ENCODE peak calls at places on chromosomes 11 and 22, in nine cellular contexts. U is dorsolateral prefrontal cortex, S is adrenal gland, F is choroid plexus epithelial cell, G is fibroblast of the aortic adventitia, I is MM.1S, J is GM12865, Q is IMR-90, P is stomach. L is an unnamed sample.

GRCh38 chr22:50587407-50587806 is 4.8 kb upstream of the CHKB start:
- DNase-seq in U (no peak), S (no peak), F (no peak), G (no peak), I (no peak), J (no peak), Q (no peak), P (no peak), L (no peak)

GRCh38 chr11:77250881-77251640 is 50.4 kb downstream of the GDPD4 start:
- DNase-seq in U (no peak), S (no peak), F (peak), G (peak), I (no peak), J (no peak), Q (peak), P (no peak), L (no peak)

GRCh38 chr11:131109256-131109655 is 193.0 kb upstream of the SNX19 start:
- DNase-seq in U (no peak), S (no peak), F (no peak), G (no peak), I (no peak), J (no peak), Q (peak), P (no peak), L (peak)

GRCh38 chr11:72306186-72306585 is 62.2 kb upstream of the PHOX2A start:
- DNase-seq in U (no peak), S (no peak), F (peak), G (peak), I (no peak), J (no peak), Q (peak), P (no peak), L (no peak)

GRCh38 chr11:68313574-68314202 is 1.3 kb downstream of the LRP5 start:
- DNase-seq in U (no peak), S (no peak), F (peak), G (peak), I (no peak), J (no peak), Q (peak), P (no peak), L (no peak)

GRCh38 chr11:2776351-2777061 is 76.7 kb upstream of the KCNQ1OT1 start:
- DNase-seq in U (peak), S (peak), F (no peak), G (no peak), I (no peak), J (no peak), Q (no peak), P (peak), L (no peak)

GRCh38 chr22:40603088-40603605 is 33.4 kb downstream of the MRTFA start:
- DNase-seq in U (no peak), S (peak), F (peak), G (peak), I (no peak), J (no peak), Q (peak), P (no peak), L (no peak)

GRCh38 chr11:114259551-114259983 is 36.6 kb upstream of the NNMT start:
- DNase-seq in U (no peak), S (no peak), F (no peak), G (no peak), I (no peak), J (no peak), Q (no peak), P (no peak), L (no peak)

GRCh38 chr22:39959640-39960447 is at the start of gene TMA7B:
- DNase-seq in U (peak), S (peak), F (peak), G (peak), I (no peak), J (no peak), Q (peak), P (peak), L (no peak)

GRCh38 chr11:2816941-2817421 is 68.6 kb downstream of the CDKN1C start:
- DNase-seq in U (no peak), S (no peak), F (peak), G (peak), I (no peak), J (no peak), Q (peak), P (no peak), L (peak)

GRCh38 chr11:18463439-18463838 is 7.8 kb downstream of the LDHAL6A start:
- DNase-seq in U (no peak), S (no peak), F (no peak), G (no peak), I (peak), J (peak), Q (no peak), P (no peak), L (no peak)

GRCh38 chr22:28594784-28595324 is 84.8 kb downstream of the TTC28 start:
- DNase-seq in U (no peak), S (no peak), F (peak), G (peak), I (peak), J (peak), Q (peak), P (no peak), L (peak)

GRCh38 chr11:27468209-27468608 is 4.4 kb downstream of the LGR4 start:
- DNase-seq in U (no peak), S (no peak), F (peak), G (peak), I (no peak), J (no peak), Q (peak), P (no peak), L (peak)

GRCh38 chr11:129610125-129610524 is 205.5 kb upstream of the TMEM45B start:
- DNase-seq in U (no peak), S (no peak), F (no peak), G (no peak), I (no peak), J (no peak), Q (no peak), P (no peak), L (no peak)

GRCh38 chr22:46578824-46579561 is 41.2 kb upstream of the GRAMD4 start:
- DNase-seq in U (no peak), S (peak), F (peak), G (peak), I (no peak), J (no peak), Q (peak), P (peak), L (no peak)

GRCh38 chr11:44036811-44037657 is 10.7 kb upstream of the ACCSL start:
- DNase-seq in U (peak), S (peak), F (peak), G (peak), I (peak), J (peak), Q (peak), P (peak), L (peak)

GRCh38 chr22:19479358-19480172 is at the start of gene CDC45:
- DNase-seq in U (peak), S (peak), F (peak), G (peak), I (peak), J (peak), Q (peak), P (peak), L (peak)

GRCh38 chr11:3046190-3046589 is 11.0 kb downstream of the CARS1 start:
- DNase-seq in U (no peak), S (no peak), F (no peak), G (no peak), I (no peak), J (no peak), Q (no peak), P (no peak), L (no peak)

GRCh38 chr11:111351374-111352081 is 27.5 kb downstream of the POU2AF1 start:
- DNase-seq in U (no peak), S (no peak), F (no peak), G (peak), I (no peak), J (peak), Q (no peak), P (no peak), L (no peak)

GRCh38 chr11:112163875-112164521 is at the start of gene IL18:
- DNase-seq in U (no peak), S (peak), F (peak), G (no peak), I (no peak), J (no peak), Q (no peak), P (peak), L (no peak)

GRCh38 chr11:590997-591396 is 14.7 kb downstream of the PHRF1 start:
- DNase-seq in U (no peak), S (no peak), F (no peak), G (no peak), I (no peak), J (no peak), Q (no peak), P (no peak), L (no peak)

GRCh38 chr11:114571712-114572111 is 12.0 kb upstream of the NXPE1 start:
- DNase-seq in U (no peak), S (no peak), F (no peak), G (no peak), I (no peak), J (peak), Q (no peak), P (no peak), L (no peak)

GRCh38 chr22:19737846-19738663 is 14.7 kb downstream of the GP1BB start:
- DNase-seq in U (no peak), S (no peak), F (no peak), G (no peak), I (no peak), J (no peak), Q (no peak), P (no peak), L (no peak)

GRCh38 chr11:113045146-113045545 is 83.9 kb downstream of the NCAM1 start:
- DNase-seq in U (no peak), S (peak), F (no peak), G (no peak), I (no peak), J (no peak), Q (no peak), P (no peak), L (no peak)

GRCh38 chr11:72771507-72771906 is 19.3 kb upstream of the ARAP1 start:
- DNase-seq in U (no peak), S (peak), F (peak), G (peak), I (no peak), J (no peak), Q (peak), P (no peak), L (no peak)

GRCh38 chr11:124841186-124841585 is 24.0 kb upstream of the ROBO3 start:
- DNase-seq in U (no peak), S (no peak), F (no peak), G (peak), I (no peak), J (no peak), Q (no peak), P (no peak), L (no peak)

GRCh38 chr22:17381237-17381913 is 12.1 kb downstream of the CECR2 start:
- DNase-seq in U (no peak), S (no peak), F (no peak), G (no peak), I (no peak), J (no peak), Q (no peak), P (no peak), L (no peak)

GRCh38 chr11:120130991-120131760 is 6.7 kb downstream of the TRIM29 start:
- DNase-seq in U (peak), S (peak), F (no peak), G (no peak), I (no peak), J (no peak), Q (no peak), P (no peak), L (no peak)

GRCh38 chr22:47190276-47190956 is 428.0 kb downstream of the TBC1D22A start:
- DNase-seq in U (peak), S (no peak), F (no peak), G (no peak), I (no peak), J (no peak), Q (no peak), P (peak), L (no peak)

GRCh38 chr11:33733978-33734377 is 2.2 kb downstream of the CD59 start:
- DNase-seq in U (no peak), S (no peak), F (no peak), G (no peak), I (no peak), J (no peak), Q (no peak), P (no peak), L (no peak)

GRCh38 chr11:46826310-46827044 is 19.6 kb downstream of the CKAP5 start:
- DNase-seq in U (peak), S (peak), F (peak), G (peak), I (peak), J (peak), Q (peak), P (peak), L (no peak)

GRCh38 chr11:65558002-65558784 is at the start of gene LTBP3:
- DNase-seq in U (peak), S (peak), F (peak), G (peak), I (peak), J (no peak), Q (peak), P (peak), L (no peak)

GRCh38 chr11:113242767-113243397 is 71.5 kb upstream of the TTC12 start:
- DNase-seq in U (no peak), S (no peak), F (peak), G (peak), I (no peak), J (peak), Q (peak), P (no peak), L (no peak)

GRCh38 chr11:115717215-115717584 is 213.0 kb upstream of the CADM1 start:
- DNase-seq in U (no peak), S (no peak), F (no peak), G (no peak), I (no peak), J (no peak), Q (peak), P (no peak), L (no peak)

GRCh38 chr11:43580735-43581369 is 99.7 kb upstream of the HSD17B12 start:
- DNase-seq in U (no peak), S (no peak), F (no peak), G (no peak), I (no peak), J (no peak), Q (peak), P (no peak), L (no peak)

GRCh38 chr22:37501176-37501609 is 15.0 kb upstream of the MFNG start:
- DNase-seq in U (no peak), S (peak), F (peak), G (no peak), I (no peak), J (no peak), Q (no peak), P (no peak), L (no peak)
- H3K4me3 ChIP-seq in U (no peak), S (no peak), F (no peak), G (no peak), I (no peak), J (no peak), Q (no peak), P (no peak), L (no peak)

GRCh38 chr11:102592634-102593581 is 32.2 kb downstream of the MMP20 start:
- DNase-seq in U (no peak), S (no peak), F (peak), G (peak), I (peak), J (peak), Q (peak), P (no peak), L (no peak)
- TF ChIP-seq CTCF in U (peak), S (peak), F (peak), G (peak), I (peak), J (peak), Q (peak), P (peak), L (peak)

DNA sequence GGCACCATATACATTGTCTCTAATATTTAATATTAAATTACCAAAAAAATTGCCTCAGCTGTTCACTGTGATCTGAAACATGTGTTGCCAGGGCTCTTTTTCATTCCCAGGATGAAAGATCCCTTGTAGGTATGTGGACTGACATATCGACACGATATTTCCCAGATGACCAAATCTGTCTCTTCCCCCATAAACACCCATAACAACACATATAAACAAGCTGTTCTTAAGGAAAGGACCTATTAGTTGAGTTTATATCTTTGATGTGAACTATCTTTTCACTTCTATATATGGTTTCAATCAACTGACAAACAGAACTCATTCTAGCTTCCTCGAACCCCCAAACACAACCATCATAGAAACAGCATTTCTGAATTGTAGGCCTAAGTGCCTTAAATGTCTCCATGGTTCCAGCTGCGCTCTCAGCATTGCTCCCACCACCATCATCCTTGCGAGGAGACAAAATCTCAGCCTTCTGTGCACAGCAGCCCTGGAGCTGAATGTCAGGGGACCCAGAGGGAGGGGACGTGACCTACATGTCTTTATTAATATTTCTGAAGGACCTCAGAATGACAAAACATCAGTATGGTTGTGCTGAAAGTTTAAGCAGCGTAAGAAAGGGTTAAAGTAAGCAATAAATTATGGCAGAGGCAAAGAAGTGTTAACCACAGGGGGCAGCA is 67.0 kb downstream of the ETS1 start:
- DNase-seq in U (no peak), S (no peak), F (no peak), G (no peak), I (no peak), J (no peak), Q (no peak), P (no peak), L (no peak)
- H3K4me3 ChIP-seq in U (peak), S (no peak), F (peak), G (peak), I (peak), J (peak), Q (peak), P (peak), L (peak)

GRCh38 chr11:132125855-132126841 is 755.7 kb downstream of the NTM start:
- DNase-seq in U (peak), S (peak), F (peak), G (peak), I (peak), J (peak), Q (peak), P (no peak), L (no peak)

GRCh38 chr11:132131962-132132361 is 761.5 kb downstream of the NTM start:
- DNase-seq in U (no peak), S (no peak), F (no peak), G (no peak), I (no peak), J (no peak), Q (no peak), P (no peak), L (no peak)

GRCh38 chr11:132134322-132134721 is 763.9 kb downstream of the NTM start:
- DNase-seq in U (no peak), S (no peak), F (no peak), G (no peak), I (no peak), J (no peak), Q (peak), P (no peak), L (no peak)

GRCh38 chr11:132126973-132127900 is 756.8 kb downstream of the NTM start:
- DNase-seq in U (peak), S (peak), F (peak), G (peak), I (peak), J (peak), Q (peak), P (no peak), L (peak)

GRCh38 chr11:132131051-132131450 is 760.6 kb downstream of the NTM start:
- DNase-seq in U (no peak), S (no peak), F (no peak), G (no peak), I (no peak), J (no peak), Q (no peak), P (no peak), L (no peak)
- TF ChIP-seq CTCF in U (no peak), S (no peak), F (no peak), G (no peak), I (no peak), J (no peak), Q (no peak), P (no peak), L (no peak)

GRCh38 chr11:123181075-123181474 is 14.0 kb downstream of the CLMP start:
- DNase-seq in U (no peak), S (no peak), F (peak), G (no peak), I (no peak), J (no peak), Q (no peak), P (no peak), L (no peak)

GRCh38 chr11:123183391-123184099 is 11.5 kb downstream of the CLMP start:
- DNase-seq in U (no peak), S (no peak), F (peak), G (peak), I (no peak), J (peak), Q (no peak), P (no peak), L (no peak)

GRCh38 chr11:123180574-123180973 is 14.5 kb downstream of the CLMP start:
- DNase-seq in U (no peak), S (no peak), F (no peak), G (no peak), I (no peak), J (no peak), Q (no peak), P (no peak), L (no peak)

GRCh38 chr11:123180166-123180565 is 14.9 kb downstream of the CLMP start:
- DNase-seq in U (no peak), S (no peak), F (peak), G (peak), I (no peak), J (no peak), Q (peak), P (no peak), L (no peak)

GRCh38 chr11:123182101-123182500 is 12.9 kb downstream of the CLMP start:
- DNase-seq in U (no peak), S (no peak), F (no peak), G (no peak), I (no peak), J (no peak), Q (no peak), P (no peak), L (no peak)
- H3K4me3 ChIP-seq in U (no peak), S (no peak), F (no peak), G (no peak), I (no peak), J (no peak), Q (no peak), P (no peak), L (no peak)

GRCh38 chr11:12377824-12378593 is 638 bp downstream of the PARVA start:
- DNase-seq in U (peak), S (peak), F (peak), G (peak), I (no peak), J (no peak), Q (peak), P (peak), L (peak)
- TF ChIP-seq CTCF in U (no peak), S (no peak), F (no peak), G (no peak), I (no peak), J (no peak), Q (peak), P (peak), L (no peak)

GRCh38 chr11:70661763-70662501 is 263.6 kb downstream of the CTTN start:
- DNase-seq in U (peak), S (peak), F (no peak), G (peak), I (no peak), J (no peak), Q (peak), P (no peak), L (no peak)
- H3K4me3 ChIP-seq in U (peak), S (no peak), F (no peak), G (peak), I (no peak), J (no peak), Q (peak), P (peak), L (peak)

GRCh38 chr11:134045799-134046635 is 22.9 kb upstream of the JAM3 start:
- DNase-seq in U (no peak), S (peak), F (peak), G (no peak), I (no peak), J (no peak), Q (no peak), P (no peak), L (no peak)
- TF ChIP-seq CTCF in U (peak), S (no peak), F (peak), G (peak), I (no peak), J (peak), Q (peak), P (peak), L (peak)

DNA sequence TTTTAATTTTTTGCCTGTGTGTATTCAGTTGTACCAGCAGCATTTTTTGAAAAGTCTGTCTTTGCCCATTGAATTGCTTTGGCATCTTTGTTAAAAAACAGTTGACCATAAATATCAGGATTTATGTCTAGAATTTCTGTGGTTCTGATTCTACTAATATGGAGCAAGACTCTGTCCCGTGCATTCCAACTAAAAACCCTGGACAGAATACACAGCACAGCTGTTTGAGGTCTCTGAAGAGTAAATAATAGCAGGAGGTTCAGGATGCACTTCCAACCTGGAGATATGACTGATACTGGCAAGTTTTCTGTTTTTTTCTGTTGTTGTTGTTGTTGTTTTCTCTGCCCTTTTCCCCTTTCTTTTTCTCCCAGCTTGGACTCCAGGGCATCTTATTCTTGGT is 141.9 kb downstream of the TMEM135 start:
- DNase-seq in U (no peak), S (no peak), F (no peak), G (no peak), I (no peak), J (no peak), Q (no peak), P (no peak), L (no peak)
- H3K4me3 ChIP-seq in U (no peak), S (no peak), F (no peak), G (no peak), I (no peak), J (no peak), Q (no peak), P (no peak), L (no peak)